ENCODE peak calls at places on chromosomes 7 and 10, in eight cellular contexts. A is breast epithelium; V is colonic mucosa; Q is psoas muscle; P is CD4-positive, CD25-positive, alpha-beta regulatory T cell; Z is heart right ventricle; W is neural progenitor cell; D is adrenal gland. B is an unnamed sample. For H3K9me3, the result is how much of the 10 kb centered on the place peaks cover.

GRCh38 chr7:75905785-75906604 is 9.0 kb upstream of the POR start:
- DNase-seq in P (no peak), W (peak), D (peak), V (peak), Q (peak), Z (peak), A (no peak), B (no peak)

GRCh38 chr7:1725766-1726630 is 55.9 kb downstream of the ELFN1 start:
- DNase-seq in P (no peak), W (no peak), Q (peak), A (no peak), D (no peak), Z (peak), V (no peak), B (no peak)

GRCh38 chr7:68425377-68425776 is 1172.9 kb upstream of the AUTS2 start:
- DNase-seq in Q (no peak), A (no peak), Z (no peak), P (no peak), W (no peak), D (no peak), V (no peak), B (no peak)

GRCh38 chr10:97069576-97070362 is 116.0 kb downstream of the SLIT1 start:
- DNase-seq in Z (no peak), P (no peak), A (no peak), D (no peak), Q (no peak), V (no peak), W (no peak), B (no peak)

GRCh38 chr7:156582591-156583123 is 57.9 kb upstream of the RNF32 start:
- DNase-seq in V (no peak), Z (no peak), D (no peak), A (no peak), W (no peak), Q (no peak), P (no peak), B (no peak)

GRCh38 chr10:23534328-23534727 is 95.5 kb downstream of the OTUD1 start:
- DNase-seq in Z (no peak), Q (no peak), A (no peak), D (no peak), P (no peak), V (no peak), W (no peak), B (no peak)

GRCh38 chr10:6171891-6172354 is 30.8 kb upstream of the PFKFB3 start:
- DNase-seq in V (peak), W (no peak), P (no peak), D (peak), Q (peak), A (no peak), Z (peak), B (no peak)

GRCh38 chr10:75440271-75440793 is 8.9 kb downstream of the LRMDA start:
- DNase-seq in A (no peak), Z (no peak), P (no peak), D (no peak), V (no peak), W (no peak), Q (no peak), B (no peak)

GRCh38 chr7:43307522-43307921 is 195.1 kb downstream of the HECW1 start:
- DNase-seq in D (no peak), P (no peak), A (no peak), Q (no peak), W (no peak), Z (no peak), V (no peak), B (no peak)

GRCh38 chr7:131183076-131183471 is 144.6 kb upstream of the MKLN1 start:
- DNase-seq in D (no peak), W (no peak), V (no peak), A (no peak), Z (no peak), P (no peak), Q (no peak), B (no peak)

GRCh38 chr7:116777613-116778380 is 84.6 kb upstream of the CAPZA2 start:
- DNase-seq in A (no peak), Z (no peak), V (no peak), Q (no peak), W (no peak), P (no peak), D (no peak), B (no peak)

GRCh38 chr10:109740436-109740835 is 182.9 kb downstream of the XPNPEP1 start:
- DNase-seq in A (no peak), W (no peak), Z (no peak), Q (no peak), P (no peak), D (peak), V (no peak), B (no peak)

GRCh38 chr7:150852371-150852905 is at the start of gene AOC1:
- DNase-seq in W (no peak), Q (no peak), Z (no peak), D (no peak), A (no peak), V (peak), P (no peak), B (no peak)

GRCh38 chr7:140732436-140732835 is 35.9 kb downstream of the NDUFB2 start:
- DNase-seq in W (peak), P (no peak), V (no peak), D (no peak), A (no peak), Q (no peak), Z (no peak), B (no peak)

GRCh38 chr7:138934861-138935260 is 46.3 kb downstream of the KIAA1549 start:
- DNase-seq in P (no peak), V (no peak), A (no peak), Z (no peak), D (no peak), W (no peak), Q (no peak), B (no peak)

GRCh38 chr10:70993051-70993450 is 104.7 kb upstream of the PCBD1 start:
- DNase-seq in Q (no peak), Z (no peak), V (no peak), D (no peak), W (no peak), A (peak), P (no peak), B (no peak)

GRCh38 chr10:128065881-128066534 is 60.2 kb downstream of the MKI67 start:
- DNase-seq in P (no peak), W (no peak), V (no peak), Q (no peak), D (no peak), Z (no peak), A (no peak), B (no peak)

GRCh38 chr7:128697301-128697905 is 25.3 kb downstream of the GARIN1A start:
- DNase-seq in D (peak), W (peak), P (peak), V (peak), Z (peak), Q (peak), A (no peak), B (peak)

GRCh38 chr10:124003070-124003419 is 90.4 kb downstream of the CHST15 start:
- DNase-seq in D (no peak), Q (no peak), P (no peak), Z (no peak), A (no peak), W (no peak), V (peak), B (no peak)

GRCh38 chr10:3074145-3074665 is 6.9 kb downstream of the PFKP start:
- DNase-seq in V (no peak), Q (no peak), W (no peak), A (no peak), D (no peak), P (no peak), Z (no peak), B (no peak)

GRCh38 chr10:27687326-27687725 is 58.3 kb downstream of the MKX start:
- DNase-seq in Q (no peak), P (no peak), V (no peak), D (no peak), Z (no peak), W (no peak), A (no peak), B (no peak)

GRCh38 chr10:37747081-37747480 is 110.3 kb downstream of the ZNF248 start:
- DNase-seq in D (no peak), W (no peak), A (no peak), Q (no peak), V (no peak), Z (no peak), P (no peak), B (no peak)

GRCh38 chr10:91758303-91759146 is 39.7 kb upstream of the TNKS2 start:
- DNase-seq in W (peak), P (no peak), Z (no peak), V (no peak), Q (no peak), A (no peak), D (no peak), B (no peak)

GRCh38 chr10:69123306-69123746 is 652 bp upstream of the VPS26A start:
- DNase-seq in D (no peak), W (peak), A (no peak), V (peak), Z (no peak), P (no peak), Q (no peak), B (no peak)

GRCh38 chr10:132243141-132243540 is 56.4 kb downstream of the DPYSL4 start:
- DNase-seq in V (no peak), W (peak), A (no peak), D (no peak), P (no peak), Q (no peak), Z (no peak), B (no peak)
- H3K27ac ChIP-seq in V (no peak), W (peak), A (no peak), D (no peak), P (no peak), Q (no peak), Z (no peak), B (no peak)

GRCh38 chr7:152968003-152968402 is 208.5 kb downstream of the ACTR3B start:
- DNase-seq in W (no peak), P (no peak), V (no peak), Z (no peak), A (no peak), Q (no peak), D (no peak), B (no peak)
- H3K9me3 ChIP-seq in W (under half), P (under half), V (under half), Z (under half), A (under half), Q (under half), D (under half), B (under half)

GRCh38 chr10:30557884-30558283 is 71.7 kb downstream of the LYZL2 start:
- DNase-seq in Q (no peak), Z (no peak), W (no peak), P (no peak), A (no peak), D (no peak), V (no peak), B (no peak)
- H3K27ac ChIP-seq in Q (no peak), Z (no peak), W (no peak), P (no peak), A (no peak), D (peak), V (no peak), B (no peak)

DNA sequence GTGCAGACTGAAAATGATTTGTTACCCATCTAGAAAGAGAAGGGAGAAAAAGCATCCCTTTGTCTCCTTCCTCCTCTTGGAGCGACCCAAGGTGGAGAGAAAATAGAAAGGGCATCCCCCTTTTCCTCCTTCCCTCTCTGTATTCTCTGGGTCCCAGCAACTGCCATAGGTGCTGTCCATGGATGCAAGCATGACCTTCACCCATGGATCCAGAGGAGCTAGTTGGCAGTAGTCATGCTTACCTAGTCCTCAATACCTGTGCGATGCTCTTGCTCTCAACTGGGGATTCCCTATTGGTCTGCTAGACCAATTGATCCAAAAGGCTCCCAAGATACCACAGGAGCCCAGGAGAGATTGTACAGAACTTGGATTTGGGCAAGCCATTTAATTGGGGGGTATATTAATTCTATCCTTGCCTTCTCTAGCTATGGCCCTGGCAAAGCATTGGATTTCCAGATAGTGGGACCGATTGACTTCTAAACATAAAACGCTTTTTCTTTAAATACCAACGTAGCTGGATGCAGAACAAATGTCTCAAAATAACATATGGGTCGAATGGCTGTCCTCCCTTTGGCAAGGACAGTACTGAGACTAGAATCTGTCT is 547.8 kb upstream of the IGFBP3 start:
- DNase-seq in P (no peak), A (no peak), V (no peak), Q (no peak), W (peak), Z (no peak), D (no peak), B (no peak)
- H3K9me3 ChIP-seq in P (under half), A (half or more), V (under half), Q (half or more), W (under half), Z (under half), D (under half), B (half or more)

B was measured in CD4-positive, alpha-beta T cell.